ENCODE peak calls at places on chromosomes 3 and 15, in six cellular contexts. J, E, G, W, X and A are unnamed samples.

GRCh38 chr15:59283717-59284336 is 77.2 kb downstream of the LDHAL6B start:
- DNase-seq in J (no peak), E (peak), G (no peak), W (no peak), X (peak), A (no peak)

GRCh38 chr3:78888650-78889049 is 879.1 kb downstream of the ROBO1 start:
- DNase-seq in J (no peak), E (no peak), G (no peak), W (no peak), X (no peak), A (no peak)

GRCh38 chr3:5262507-5262906 is 75.0 kb downstream of the EDEM1 start:
- DNase-seq in J (no peak), E (no peak), G (no peak), W (no peak), X (no peak), A (no peak)

GRCh38 chr15:75061272-75061671 is 37.9 kb downstream of the PPCDC start:
- DNase-seq in J (no peak), E (no peak), G (no peak), W (no peak), X (peak), A (no peak)

GRCh38 chr15:88985547-88986393 is 72.6 kb upstream of the MFGE8 start:
- DNase-seq in J (no peak), E (no peak), G (no peak), W (peak), X (no peak), A (no peak)

GRCh38 chr3:156898296-156898880 is 72.2 kb downstream of the LEKR1 start:
- DNase-seq in J (no peak), E (no peak), G (no peak), W (no peak), X (no peak), A (no peak)

GRCh38 chr15:65370885-65371284 is 6.9 kb downstream of the IGDCC3 start:
- DNase-seq in J (no peak), E (no peak), G (no peak), W (no peak), X (no peak), A (no peak)

GRCh38 chr3:113485161-113485609 is 29.8 kb downstream of the SPICE1 start:
- DNase-seq in J (peak), E (peak), G (no peak), W (no peak), X (peak), A (no peak)

GRCh38 chr15:101029971-101030661 is 111.0 kb downstream of the LRRK1 start:
- DNase-seq in J (no peak), E (peak), G (no peak), W (no peak), X (peak), A (peak)

GRCh38 chr3:38131621-38132369 is 5.1 kb downstream of the ACAA1 start:
- DNase-seq in J (no peak), E (peak), G (no peak), W (peak), X (peak), A (peak)

GRCh38 chr15:22947101-22948000 is 32.8 kb downstream of the CYFIP1 start:
- DNase-seq in J (no peak), E (no peak), G (no peak), W (no peak), X (no peak), A (no peak)

GRCh38 chr3:8767667-8768363 is 1.6 kb downstream of the OXTR start:
- DNase-seq in J (no peak), E (peak), G (no peak), W (no peak), X (peak), A (peak)

GRCh38 chr15:59917504-59918157 is 86.5 kb upstream of the FOXB1 start:
- DNase-seq in J (peak), E (peak), G (peak), W (peak), X (peak), A (peak)

GRCh38 chr15:33941279-33942063 is 26.8 kb upstream of the CHRM5 start:
- DNase-seq in J (no peak), E (no peak), G (no peak), W (no peak), X (no peak), A (no peak)

GRCh38 chr3:153023896-153024295 is 138.1 kb upstream of the RAP2B start:
- DNase-seq in J (no peak), E (no peak), G (no peak), W (peak), X (no peak), A (no peak)

GRCh38 chr3:69079269-69080159 is 651 bp downstream of the UBA3 start:
- DNase-seq in J (no peak), E (no peak), G (no peak), W (peak), X (no peak), A (no peak)

GRCh38 chr3:117547956-117548550 is 838.5 kb downstream of the TUSC7 start:
- DNase-seq in J (no peak), E (no peak), G (no peak), W (no peak), X (no peak), A (peak)

GRCh38 chr3:130894130-130894872 is 417 bp downstream of the ATP2C1 start:
- DNase-seq in J (peak), E (peak), G (peak), W (peak), X (peak), A (peak)

GRCh38 chr3:55198554-55198953 is 270.7 kb upstream of the LRTM1 start:
- DNase-seq in J (no peak), E (no peak), G (no peak), W (no peak), X (no peak), A (no peak)

GRCh38 chr15:75727851-75728715 is 15.4 kb upstream of the CSPG4 start:
- DNase-seq in J (peak), E (peak), G (peak), W (no peak), X (peak), A (peak)

GRCh38 chr3:153756816-153757215 is 364.4 kb upstream of the ARHGEF26 start:
- DNase-seq in J (no peak), E (no peak), G (no peak), W (no peak), X (no peak), A (no peak)

GRCh38 chr15:48644827-48645557 is 517 bp downstream of the FBN1 start:
- DNase-seq in J (no peak), E (no peak), G (no peak), W (no peak), X (no peak), A (peak)

GRCh38 chr3:87410110-87410509 is 133.7 kb upstream of the POU1F1 start:
- DNase-seq in J (no peak), E (no peak), G (no peak), W (no peak), X (no peak), A (no peak)